ENCODE peak calls at places on chromosomes 3 and 15, in nine cellular contexts. F is effector memory CD4-positive, alpha-beta T cell; D is GM12865; H is GM06990; K is mucosa of descending colon; W is upper lobe of right lung; T is heart right ventricle; Q is CD8-positive, alpha-beta T cell; U is breast epithelium. O is an unnamed sample.

GRCh38 chr3:117893638-117894037 is 1141.0 kb downstream of the IGSF11 start:
- DNase-seq in K (no peak), D (no peak), Q (no peak), W (no peak), U (no peak), T (no peak), H (no peak), F (no peak), O (no peak)

GRCh38 chr3:122076414-122077292 is 21.5 kb downstream of the CD86 start:
- DNase-seq in W (no peak), F (no peak), T (no peak), Q (no peak), U (no peak), K (no peak), H (no peak), D (peak), O (no peak)

GRCh38 chr3:97970929-97971460 is 1.2 kb downstream of the RIOX2 start:
- DNase-seq in K (no peak), F (no peak), H (no peak), W (no peak), U (no peak), Q (no peak), T (no peak), D (peak), O (no peak)

GRCh38 chr3:155631323-155632019 is 113.4 kb downstream of the PLCH1 start:
- DNase-seq in T (no peak), U (no peak), W (no peak), K (no peak), F (no peak), Q (no peak), H (no peak), D (no peak), O (peak)

GRCh38 chr3:151838574-151839312 is 24.8 kb downstream of the AADAC start:
- DNase-seq in Q (no peak), U (no peak), D (peak), W (no peak), F (no peak), H (no peak), T (peak), K (no peak), O (peak)

GRCh38 chr15:100090411-100090810 is 251.4 kb downstream of the ADAMTS17 start:
- DNase-seq in H (no peak), W (no peak), K (no peak), Q (no peak), U (no peak), F (no peak), D (no peak), T (no peak), O (no peak)

GRCh38 chr3:37329465-37329864 is 155.1 kb upstream of the LRRFIP2 start:
- DNase-seq in Q (no peak), D (no peak), U (no peak), T (no peak), H (no peak), K (no peak), W (no peak), F (no peak), O (no peak)

GRCh38 chr15:69673236-69673881 is 220.7 kb downstream of the RPLP1 start:
- DNase-seq in W (no peak), T (no peak), K (no peak), U (no peak), D (no peak), H (no peak), Q (no peak), F (no peak), O (no peak)

GRCh38 chr3:159001711-159002110 is 199.9 kb downstream of the MFSD1 start:
- DNase-seq in H (no peak), K (no peak), W (no peak), U (no peak), D (no peak), Q (no peak), F (no peak), T (no peak), O (peak)

GRCh38 chr3:162643245-162643644 is 1146.6 kb downstream of the OTOL1 start:
- DNase-seq in D (no peak), T (no peak), H (no peak), Q (no peak), F (no peak), U (no peak), K (no peak), W (no peak), O (no peak)

DNA sequence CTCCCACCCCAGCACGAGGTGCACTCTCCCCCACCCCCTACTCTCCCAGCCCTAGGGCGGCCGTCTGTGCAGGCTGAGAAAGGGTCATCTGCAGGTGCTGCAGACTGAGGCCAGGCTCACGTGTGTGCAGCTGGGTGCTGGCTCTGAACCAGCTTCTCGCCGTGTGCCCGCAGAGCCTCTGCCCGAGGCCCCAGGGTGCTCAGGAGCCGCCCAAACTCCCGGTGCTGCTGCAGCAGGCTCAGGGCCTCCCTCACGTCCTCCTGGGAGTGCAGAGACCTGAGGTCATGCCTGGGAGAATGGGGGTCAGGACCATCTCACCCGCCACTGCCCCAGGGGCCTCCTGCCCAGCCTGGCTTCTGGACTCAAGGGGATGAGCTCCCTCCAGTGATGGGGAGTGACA is 17.2 kb downstream of the SPTBN5 start:
- DNase-seq in W (no peak), Q (no peak), U (no peak), H (no peak), T (no peak), K (no peak), F (no peak), D (no peak), O (no peak)
- H3K4me3 ChIP-seq in W (no peak), Q (no peak), U (no peak), H (no peak), T (no peak), K (no peak), F (no peak), D (no peak), O (no peak)

GRCh38 chr15:89836255-89837133 is 21.8 kb upstream of the ANPEP start:
- DNase-seq in T (no peak), U (no peak), H (no peak), W (no peak), Q (no peak), K (no peak), F (no peak), D (no peak), O (peak)

GRCh38 chr15:89835190-89835564 is 20.5 kb upstream of the ANPEP start:
- DNase-seq in W (no peak), Q (no peak), T (no peak), D (no peak), K (no peak), H (no peak), U (no peak), F (no peak), O (peak)

GRCh38 chr15:89837830-89838178 is 23.2 kb upstream of the ANPEP start:
- DNase-seq in T (no peak), K (no peak), H (no peak), U (no peak), F (no peak), W (no peak), Q (no peak), D (no peak), O (no peak)

GRCh38 chr15:89839424-89839823 is 24.8 kb upstream of the ANPEP start:
- DNase-seq in D (no peak), T (no peak), K (no peak), U (no peak), Q (no peak), H (no peak), W (no peak), F (no peak), O (no peak)

DNA sequence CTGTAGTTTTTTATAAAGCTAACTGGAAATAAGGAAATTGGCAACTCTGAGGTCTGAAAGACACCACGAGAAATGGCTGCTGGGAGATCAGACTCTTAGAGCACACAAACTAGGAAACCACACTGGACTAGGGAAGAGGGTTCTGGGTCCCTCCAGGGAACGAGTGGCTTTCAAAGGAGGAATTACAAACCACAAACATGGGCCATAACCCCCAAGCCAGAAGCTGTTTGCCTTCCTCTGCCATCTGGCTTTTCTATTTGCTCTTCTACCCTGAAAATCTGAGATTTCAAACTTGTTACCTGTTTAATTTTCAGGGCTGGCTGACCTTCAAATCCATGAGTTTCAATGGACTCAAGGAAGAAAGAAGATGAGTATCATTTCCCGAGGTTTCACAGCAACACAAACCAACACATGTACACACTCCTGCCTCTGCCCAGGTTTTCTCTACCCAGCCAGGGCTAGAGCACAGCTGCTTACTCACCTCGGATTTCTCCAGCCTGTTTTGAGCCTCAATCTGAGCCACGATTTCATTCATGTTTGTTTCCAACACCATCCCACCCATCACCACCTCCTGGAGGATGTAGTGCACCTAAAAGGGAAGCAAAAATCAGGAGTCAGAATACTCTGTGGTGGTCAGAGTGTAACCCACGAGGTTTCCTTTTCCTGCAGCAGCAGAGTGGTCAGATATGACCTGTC is 22.6 kb upstream of the ANPEP start:
- DNase-seq in U (no peak), K (no peak), D (no peak), T (no peak), H (no peak), Q (no peak), F (no peak), W (no peak), O (peak)
- H3K4me3 ChIP-seq in U (peak), K (no peak), D (no peak), T (no peak), H (no peak), Q (no peak), F (no peak), W (no peak), O (peak)

GRCh38 chr3:71055602-71056001 is 527.9 kb downstream of the FOXP1 start:
- DNase-seq in W (no peak), U (no peak), K (no peak), F (no peak), Q (no peak), H (no peak), T (no peak), D (no peak), O (peak)

GRCh38 chr3:71056327-71056726 is 527.2 kb downstream of the FOXP1 start:
- DNase-seq in W (no peak), Q (no peak), D (no peak), K (no peak), U (no peak), F (no peak), T (no peak), H (no peak), O (peak)

GRCh38 chr3:71060536-71060935 is 523.0 kb downstream of the FOXP1 start:
- DNase-seq in D (no peak), W (no peak), K (no peak), F (no peak), H (no peak), T (no peak), Q (no peak), U (no peak), O (no peak)

GRCh38 chr3:71054312-71054711 is 529.2 kb downstream of the FOXP1 start:
- DNase-seq in H (no peak), F (no peak), W (no peak), U (no peak), K (no peak), T (no peak), Q (no peak), D (no peak), O (no peak)

DNA sequence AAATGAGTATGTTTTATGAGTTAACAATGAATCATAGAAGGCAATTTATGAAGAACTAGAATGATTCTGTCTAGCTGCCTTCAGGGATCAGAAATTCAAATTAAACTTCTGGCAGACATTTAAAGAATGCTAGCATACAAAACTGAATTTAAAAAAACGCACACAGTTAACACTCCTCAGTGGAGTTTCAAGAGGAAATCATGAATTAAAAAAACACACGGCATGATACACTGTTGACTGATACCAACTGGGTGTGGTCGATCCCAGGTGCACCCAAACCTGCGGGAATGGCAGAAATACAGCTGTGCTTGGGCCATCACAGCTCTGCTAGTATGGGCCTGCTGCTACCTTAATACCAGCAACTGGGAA is 526.0 kb downstream of the FOXP1 start:
- DNase-seq in K (peak), D (no peak), Q (no peak), W (no peak), H (no peak), F (no peak), U (no peak), T (no peak), O (peak)
- H3K4me3 ChIP-seq in K (no peak), D (no peak), Q (no peak), W (no peak), H (no peak), F (peak), U (peak), T (peak), O (peak)

DNA sequence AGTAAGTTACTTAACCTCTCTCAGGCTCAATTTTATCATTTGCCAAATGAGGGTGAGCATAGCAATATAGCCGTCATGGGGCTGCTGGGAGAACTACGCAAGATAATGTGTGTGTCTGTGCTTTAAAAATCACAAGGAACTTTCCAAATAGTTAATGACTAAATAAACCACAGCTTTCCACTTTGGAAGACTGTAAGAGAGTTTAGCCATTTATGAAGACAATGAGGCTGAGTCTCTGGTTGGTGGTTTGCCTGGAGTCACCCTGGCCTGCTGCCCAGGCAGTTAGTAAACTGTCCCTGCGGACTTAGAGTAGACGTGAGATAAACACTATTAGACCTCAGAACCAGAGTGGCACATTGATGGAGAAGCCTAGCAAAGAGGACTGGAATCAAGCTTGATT is 357.7 kb downstream of the CLSTN2 start:
- DNase-seq in Q (no peak), T (peak), H (no peak), F (no peak), W (no peak), K (peak), D (no peak), U (peak), O (peak)
- H3K4me3 ChIP-seq in Q (no peak), T (no peak), H (no peak), F (no peak), W (no peak), K (no peak), D (no peak), U (no peak), O (no peak)

DNA sequence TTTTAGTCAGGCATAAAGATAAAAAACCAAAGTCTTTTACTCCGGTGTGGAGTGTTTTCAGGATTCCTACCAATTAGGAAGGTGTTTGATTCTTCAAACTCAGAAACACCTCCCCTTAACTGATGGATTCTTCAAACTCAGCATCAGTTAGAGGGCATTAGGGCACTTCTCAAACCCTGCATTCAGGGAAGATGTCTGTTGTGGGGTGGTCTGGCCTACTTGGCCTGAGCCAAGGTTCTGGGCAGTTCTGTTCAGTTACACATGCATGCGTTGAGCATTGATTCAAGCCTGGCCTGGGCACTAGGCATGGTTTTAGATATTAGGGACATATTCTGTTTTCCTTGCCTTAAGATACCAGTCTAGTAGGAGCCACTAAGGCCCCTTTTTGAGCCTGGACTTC is 1.0 kb downstream of the HGD start:
- DNase-seq in K (no peak), D (no peak), Q (no peak), U (no peak), W (no peak), H (no peak), T (no peak), F (no peak), O (no peak)
- H3K4me3 ChIP-seq in K (no peak), D (no peak), Q (no peak), U (no peak), W (no peak), H (no peak), T (no peak), F (no peak), O (no peak)

O was measured in mammary epithelial cell.